ENCODE peak calls at places on chromosome 12, in ten cellular contexts. Y, L, V, P, F, C, S, B, K and Q are unnamed samples.

GRCh38 chr12:27561535-27562350 is 37.7 kb downstream of the PPFIBP1 start:
- DNase-seq in Y (no peak), L (no peak), V (no peak), P (no peak), F (no peak), C (no peak), S (no peak), B (no peak), K (no peak), Q (no peak)

GRCh38 chr12:6198556-6198955 is 1.6 kb upstream of the CD9 start:
- DNase-seq in Y (no peak), L (no peak), V (no peak), P (no peak), F (no peak), C (no peak), S (no peak), B (no peak), K (no peak), Q (no peak)

GRCh38 chr12:102781117-102781516 is 135.9 kb downstream of the PAH start:
- DNase-seq in Y (no peak), L (no peak), V (no peak), P (no peak), F (no peak), C (no peak), S (no peak), B (no peak), K (no peak), Q (no peak)

GRCh38 chr12:108907861-108908302 is 28.0 kb downstream of the DAO start:
- DNase-seq in Y (no peak), L (no peak), V (no peak), P (peak; percentile 55), F (no peak), C (no peak), S (no peak), B (peak; percentile 35), K (no peak), Q (no peak)

GRCh38 chr12:114481200-114481535 is 75.2 kb upstream of the TBX5 start:
- DNase-seq in Y (peak; percentile 27), L (peak; percentile 22), V (no peak), P (no peak), F (peak; percentile 35), C (peak; percentile 21), S (no peak), B (no peak), K (no peak), Q (no peak)

GRCh38 chr12:94204647-94205247 is 56.4 kb downstream of the PLXNC1 start:
- DNase-seq in Y (no peak), L (no peak), V (no peak), P (no peak), F (no peak), C (no peak), S (no peak), B (no peak), K (no peak), Q (no peak)

GRCh38 chr12:112928978-112929377 is 9.3 kb upstream of the OAS3 start:
- DNase-seq in Y (no peak), L (no peak), V (no peak), P (no peak), F (peak; percentile 48), C (no peak), S (no peak), B (no peak), K (no peak), Q (no peak)

GRCh38 chr12:120886194-120887018 is 17.8 kb downstream of the SPPL3 start:
- DNase-seq in Y (no peak), L (no peak), V (no peak), P (no peak), F (no peak), C (no peak), S (no peak), B (no peak), K (peak; percentile 43), Q (no peak)

GRCh38 chr12:938810-939209 is 10.7 kb downstream of the RAD52 start:
- DNase-seq in Y (no peak), L (no peak), V (no peak), P (no peak), F (no peak), C (no peak), S (no peak), B (no peak), K (no peak), Q (no peak)

GRCh38 chr12:65490193-65490592 is 211.7 kb downstream of the MSRB3 start:
- DNase-seq in Y (no peak), L (no peak), V (no peak), P (peak; percentile 35), F (no peak), C (no peak), S (no peak), B (peak; percentile 63), K (no peak), Q (no peak)